ENCODE peak calls at places on chromosome 9, in seven cellular contexts. One of them, this sample, is unnamed.

GRCh38 chr9:33024966-33025571 is at the start of gene DNAJA1:
- DNase-seq in dorsolateral prefrontal cortex: peak; percentile 97
- DNase-seq in astrocyte: peak; percentile 79
- DNase-seq in endodermal cell: peak; percentile 97
- DNase-seq in endothelial cell: peak; percentile 98
- DNase-seq in CD4-positive, alpha-beta T cell: peak; percentile 90
- DNase-seq in body of pancreas: peak; percentile 95
- DNase-seq in this sample: peak; percentile 98

GRCh38 chr9:676780-677458 is 164.6 kb upstream of the DMRT1 start:
- DNase-seq in endodermal cell: no peak
- DNase-seq in body of pancreas: peak; percentile 27
- DNase-seq in dorsolateral prefrontal cortex: no peak
- DNase-seq in CD4-positive, alpha-beta T cell: no peak
- DNase-seq in endothelial cell: no peak
- DNase-seq in astrocyte: no peak
- DNase-seq in this sample: no peak

GRCh38 chr9:129910628-129911567 is 75.6 kb downstream of the USP20 start:
- DNase-seq in CD4-positive, alpha-beta T cell: no peak
- DNase-seq in endothelial cell: no peak
- DNase-seq in dorsolateral prefrontal cortex: no peak
- DNase-seq in endodermal cell: no peak
- DNase-seq in body of pancreas: peak; percentile 44
- DNase-seq in astrocyte: peak; percentile 100
- DNase-seq in this sample: no peak

GRCh38 chr9:121075251-121076036 is 689 bp downstream of the CNTRL start:
- DNase-seq in CD4-positive, alpha-beta T cell: no peak
- DNase-seq in endothelial cell: no peak
- DNase-seq in body of pancreas: no peak
- DNase-seq in dorsolateral prefrontal cortex: no peak
- DNase-seq in endodermal cell: no peak
- DNase-seq in astrocyte: no peak
- DNase-seq in this sample: no peak

GRCh38 chr9:131598121-131598520 is 52.8 kb downstream of the PRRT1B start:
- DNase-seq in astrocyte: no peak
- DNase-seq in endodermal cell: no peak
- DNase-seq in endothelial cell: no peak
- DNase-seq in body of pancreas: peak; percentile 78
- DNase-seq in CD4-positive, alpha-beta T cell: no peak
- DNase-seq in dorsolateral prefrontal cortex: peak; percentile 63
- DNase-seq in this sample: no peak

GRCh38 chr9:91841591-91841990 is 108.4 kb downstream of the ROR2 start:
- DNase-seq in dorsolateral prefrontal cortex: no peak
- DNase-seq in endothelial cell: no peak
- DNase-seq in endodermal cell: no peak
- DNase-seq in CD4-positive, alpha-beta T cell: no peak
- DNase-seq in astrocyte: no peak
- DNase-seq in body of pancreas: no peak
- DNase-seq in this sample: no peak

GRCh38 chr9:88497224-88497623 is 37.8 kb upstream of the NXNL2 start:
- DNase-seq in CD4-positive, alpha-beta T cell: no peak
- DNase-seq in body of pancreas: no peak
- DNase-seq in astrocyte: no peak
- DNase-seq in dorsolateral prefrontal cortex: no peak
- DNase-seq in endodermal cell: no peak
- DNase-seq in endothelial cell: no peak
- DNase-seq in this sample: no peak

GRCh38 chr9:107638496-107638895 is 148.9 kb upstream of the KLF4 start:
- DNase-seq in body of pancreas: no peak
- DNase-seq in CD4-positive, alpha-beta T cell: no peak
- DNase-seq in dorsolateral prefrontal cortex: no peak
- DNase-seq in astrocyte: no peak
- DNase-seq in endothelial cell: no peak
- DNase-seq in endodermal cell: no peak
- DNase-seq in this sample: no peak

GRCh38 chr9:127652733-127653132 is 40.7 kb downstream of the STXBP1 start:
- DNase-seq in body of pancreas: no peak
- DNase-seq in endodermal cell: no peak
- DNase-seq in astrocyte: no peak
- DNase-seq in dorsolateral prefrontal cortex: no peak
- DNase-seq in endothelial cell: no peak
- DNase-seq in CD4-positive, alpha-beta T cell: no peak
- DNase-seq in this sample: no peak

GRCh38 chr9:98121096-98121495 is 2.1 kb upstream of the TRIM14 start:
- DNase-seq in body of pancreas: no peak
- DNase-seq in astrocyte: no peak
- DNase-seq in CD4-positive, alpha-beta T cell: no peak
- DNase-seq in endodermal cell: no peak
- DNase-seq in dorsolateral prefrontal cortex: no peak
- DNase-seq in endothelial cell: no peak
- DNase-seq in this sample: no peak

GRCh38 chr9:36560813-36561212 is 11.9 kb upstream of the MELK start:
- DNase-seq in dorsolateral prefrontal cortex: no peak
- DNase-seq in endodermal cell: peak; percentile 55
- DNase-seq in CD4-positive, alpha-beta T cell: no peak
- DNase-seq in astrocyte: no peak
- DNase-seq in endothelial cell: no peak
- DNase-seq in body of pancreas: no peak
- DNase-seq in this sample: no peak

GRCh38 chr9:124008855-124009834 is 2.4 kb upstream of the LHX2 start:
- DNase-seq in astrocyte: no peak
- DNase-seq in CD4-positive, alpha-beta T cell: no peak
- DNase-seq in dorsolateral prefrontal cortex: no peak
- DNase-seq in endodermal cell: peak; percentile 88
- DNase-seq in body of pancreas: no peak
- DNase-seq in endothelial cell: no peak
- DNase-seq in this sample: no peak

GRCh38 chr9:98241357-98242104 is 13.9 kb downstream of the TBC1D2 start:
- DNase-seq in dorsolateral prefrontal cortex: no peak
- DNase-seq in endodermal cell: no peak
- DNase-seq in endothelial cell: no peak
- DNase-seq in body of pancreas: no peak
- DNase-seq in CD4-positive, alpha-beta T cell: no peak
- DNase-seq in astrocyte: no peak
- DNase-seq in this sample: no peak

GRCh38 chr9:96554326-96554725 is 65.3 kb downstream of the CDC14B start:
- DNase-seq in body of pancreas: no peak
- DNase-seq in dorsolateral prefrontal cortex: no peak
- DNase-seq in endodermal cell: no peak
- DNase-seq in endothelial cell: no peak
- DNase-seq in CD4-positive, alpha-beta T cell: no peak
- DNase-seq in astrocyte: peak; percentile 68
- DNase-seq in this sample: no peak

GRCh38 chr9:12781334-12781733 is 6.5 kb downstream of the LURAP1L start:
- DNase-seq in astrocyte: no peak
- DNase-seq in body of pancreas: no peak
- DNase-seq in endothelial cell: no peak
- DNase-seq in endodermal cell: no peak
- DNase-seq in CD4-positive, alpha-beta T cell: no peak
- DNase-seq in dorsolateral prefrontal cortex: no peak
- DNase-seq in this sample: no peak

GRCh38 chr9:128202648-128203023 is 543 bp upstream of the DNM1 start:
- DNase-seq in dorsolateral prefrontal cortex: no peak
- DNase-seq in body of pancreas: no peak
- DNase-seq in astrocyte: no peak
- DNase-seq in endothelial cell: no peak
- DNase-seq in CD4-positive, alpha-beta T cell: no peak
- DNase-seq in endodermal cell: no peak
- DNase-seq in this sample: no peak

GRCh38 chr9:91710148-91710547 is 239.9 kb downstream of the ROR2 start:
- DNase-seq in dorsolateral prefrontal cortex: no peak
- DNase-seq in endodermal cell: no peak
- DNase-seq in CD4-positive, alpha-beta T cell: no peak
- DNase-seq in body of pancreas: no peak
- DNase-seq in endothelial cell: no peak
- DNase-seq in astrocyte: no peak
- DNase-seq in this sample: no peak

GRCh38 chr9:7130421-7130820 is 372.6 kb downstream of the KDM4C start:
- DNase-seq in astrocyte: no peak
- DNase-seq in endothelial cell: no peak
- DNase-seq in body of pancreas: no peak
- DNase-seq in endodermal cell: no peak
- DNase-seq in CD4-positive, alpha-beta T cell: no peak
- DNase-seq in dorsolateral prefrontal cortex: no peak
- DNase-seq in this sample: no peak

GRCh38 chr9:69019808-69020207 is 5.9 kb upstream of the PRKACG start:
- DNase-seq in body of pancreas: no peak
- DNase-seq in astrocyte: no peak
- DNase-seq in endothelial cell: no peak
- DNase-seq in dorsolateral prefrontal cortex: no peak
- DNase-seq in endodermal cell: no peak
- DNase-seq in CD4-positive, alpha-beta T cell: peak; percentile 48
- DNase-seq in this sample: no peak
- TF ChIP-seq CTCF in body of pancreas: no peak
- TF ChIP-seq CTCF in astrocyte: no peak
- TF ChIP-seq CTCF in endothelial cell: no peak
- TF ChIP-seq CTCF in dorsolateral prefrontal cortex: no peak
- TF ChIP-seq CTCF in endodermal cell: no peak
- TF ChIP-seq CTCF in CD4-positive, alpha-beta T cell: no peak
- TF ChIP-seq CTCF in this sample: no peak

DNA sequence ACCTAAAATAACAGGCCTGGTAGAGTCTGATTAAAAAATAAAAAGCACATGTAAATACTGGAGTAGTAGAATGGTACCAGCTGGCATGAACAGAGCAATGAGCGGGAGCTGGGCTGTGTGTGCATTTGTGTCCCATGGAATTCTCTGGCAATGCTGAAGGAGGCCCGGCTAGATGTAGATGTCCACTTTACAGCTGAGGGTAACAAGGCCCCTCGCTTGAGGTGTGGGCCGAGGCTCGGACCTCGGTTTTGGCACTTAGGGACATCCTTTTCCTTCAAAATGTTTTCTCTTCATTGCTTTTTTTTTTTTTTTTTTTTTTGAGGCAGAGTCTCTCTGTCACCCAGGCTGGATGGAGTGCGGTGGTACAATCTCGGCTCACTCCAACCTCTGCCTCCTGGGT is 1.5 kb upstream of the FGD3 start:
- DNase-seq in dorsolateral prefrontal cortex: no peak
- DNase-seq in body of pancreas: no peak
- DNase-seq in astrocyte: no peak
- DNase-seq in CD4-positive, alpha-beta T cell: no peak
- DNase-seq in endodermal cell: no peak
- DNase-seq in endothelial cell: no peak
- DNase-seq in this sample: no peak
- TF ChIP-seq CTCF in dorsolateral prefrontal cortex: no peak
- TF ChIP-seq CTCF in body of pancreas: no peak
- TF ChIP-seq CTCF in astrocyte: no peak
- TF ChIP-seq CTCF in CD4-positive, alpha-beta T cell: no peak
- TF ChIP-seq CTCF in endodermal cell: no peak
- TF ChIP-seq CTCF in endothelial cell: no peak
- TF ChIP-seq CTCF in this sample: no peak

GRCh38 chr9:105858284-105858683 is 163.9 kb downstream of the TMEM38B start:
- DNase-seq in endodermal cell: no peak
- DNase-seq in dorsolateral prefrontal cortex: no peak
- DNase-seq in CD4-positive, alpha-beta T cell: peak; percentile 9
- DNase-seq in astrocyte: no peak
- DNase-seq in endothelial cell: no peak
- DNase-seq in body of pancreas: no peak
- DNase-seq in this sample: no peak

GRCh38 chr9:105860526-105860925 is 166.2 kb downstream of the TMEM38B start:
- DNase-seq in CD4-positive, alpha-beta T cell: no peak
- DNase-seq in endodermal cell: no peak
- DNase-seq in body of pancreas: no peak
- DNase-seq in astrocyte: no peak
- DNase-seq in endothelial cell: no peak
- DNase-seq in dorsolateral prefrontal cortex: no peak
- DNase-seq in this sample: no peak

GRCh38 chr9:105862002-105862401 is 167.7 kb downstream of the TMEM38B start:
- DNase-seq in astrocyte: no peak
- DNase-seq in body of pancreas: no peak
- DNase-seq in endothelial cell: no peak
- DNase-seq in CD4-positive, alpha-beta T cell: no peak
- DNase-seq in dorsolateral prefrontal cortex: no peak
- DNase-seq in endodermal cell: no peak
- DNase-seq in this sample: no peak

GRCh38 chr9:105858877-105859276 is 164.5 kb downstream of the TMEM38B start:
- DNase-seq in body of pancreas: no peak
- DNase-seq in endothelial cell: no peak
- DNase-seq in endodermal cell: no peak
- DNase-seq in CD4-positive, alpha-beta T cell: no peak
- DNase-seq in dorsolateral prefrontal cortex: no peak
- DNase-seq in astrocyte: no peak
- DNase-seq in this sample: no peak

DNA sequence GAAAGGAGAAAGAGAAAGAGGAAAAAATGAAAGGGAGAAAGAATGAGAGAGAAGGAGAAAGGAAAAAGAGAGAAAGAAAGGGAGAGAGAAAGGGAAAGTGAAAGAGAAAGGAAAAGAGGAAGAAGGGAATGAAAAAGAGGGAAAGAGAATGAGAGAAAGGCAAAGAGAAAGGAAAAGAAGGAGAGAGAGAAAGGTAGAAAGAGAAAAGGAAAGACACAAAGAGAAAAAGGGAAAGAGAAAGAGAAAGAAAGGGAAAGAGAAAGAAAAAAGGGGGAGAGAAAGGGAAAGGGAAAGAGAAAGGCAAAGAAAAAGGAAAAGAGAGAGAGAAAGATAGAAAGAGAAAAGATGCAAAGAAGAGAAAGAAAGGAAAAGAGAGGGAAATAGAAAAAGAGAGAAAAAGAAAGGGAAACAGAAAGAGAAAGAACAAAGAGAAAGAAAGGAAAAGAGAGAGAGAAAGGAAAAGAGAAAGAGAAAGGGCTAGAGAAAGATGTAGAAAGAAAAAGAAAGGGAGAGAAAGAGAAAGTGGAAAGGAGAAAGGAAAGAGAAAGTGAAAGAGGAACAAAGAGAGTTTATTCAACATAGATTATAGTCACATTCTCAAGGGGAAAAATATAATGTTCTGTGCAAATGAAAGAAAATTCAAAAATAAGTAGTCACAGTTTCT is 165.2 kb downstream of the TMEM38B start:
- DNase-seq in CD4-positive, alpha-beta T cell: no peak
- DNase-seq in astrocyte: no peak
- DNase-seq in endodermal cell: no peak
- DNase-seq in endothelial cell: no peak
- DNase-seq in body of pancreas: no peak
- DNase-seq in dorsolateral prefrontal cortex: no peak
- DNase-seq in this sample: no peak
- TF ChIP-seq CTCF in CD4-positive, alpha-beta T cell: peak; percentile 54
- TF ChIP-seq CTCF in astrocyte: no peak
- TF ChIP-seq CTCF in endodermal cell: no peak
- TF ChIP-seq CTCF in endothelial cell: no peak
- TF ChIP-seq CTCF in body of pancreas: no peak
- TF ChIP-seq CTCF in dorsolateral prefrontal cortex: no peak
- TF ChIP-seq CTCF in this sample: no peak

GRCh38 chr9:95182854-95183563 is 134.5 kb downstream of the FANCC start:
- DNase-seq in endothelial cell: peak; percentile 33
- DNase-seq in endodermal cell: peak; percentile 84
- DNase-seq in astrocyte: no peak
- DNase-seq in body of pancreas: peak; percentile 38
- DNase-seq in CD4-positive, alpha-beta T cell: no peak
- DNase-seq in dorsolateral prefrontal cortex: no peak
- DNase-seq in this sample: no peak
- TF ChIP-seq CTCF in endothelial cell: peak; percentile 27
- TF ChIP-seq CTCF in endodermal cell: peak; percentile 73
- TF ChIP-seq CTCF in astrocyte: peak; percentile 32
- TF ChIP-seq CTCF in body of pancreas: no peak
- TF ChIP-seq CTCF in CD4-positive, alpha-beta T cell: no peak
- TF ChIP-seq CTCF in dorsolateral prefrontal cortex: peak; percentile 31
- TF ChIP-seq CTCF in this sample: no peak